ENCODE peak calls at places on chromosomes 6 and 20, in five cellular contexts. A, I, O, F and H are unnamed samples.

GRCh38 chr6:138291036-138291848 is 73.0 kb upstream of the PBOV1 start:
- DNase-seq in O (no peak), F (no peak), I (no peak), A (no peak), H (no peak)

GRCh38 chr6:132391391-132392291 is 9.6 kb downstream of the MOXD1 start:
- DNase-seq in A (peak; percentile 88), O (no peak), I (no peak), F (peak; percentile 96), H (peak; percentile 18)

GRCh38 chr6:145071836-145072235 is 663.5 kb downstream of the EPM2A start:
- DNase-seq in F (peak; percentile 93), I (no peak), O (no peak), A (no peak), H (no peak)

GRCh38 chr20:39004508-39004907 is 42.4 kb downstream of the DHX35 start:
- DNase-seq in A (no peak), I (no peak), F (no peak), O (no peak), H (no peak)

GRCh38 chr6:17927705-17928104 is 59.7 kb downstream of the KIF13A start:
- DNase-seq in F (no peak), A (no peak), I (no peak), O (no peak), H (peak; percentile 54)

GRCh38 chr6:17790486-17790885 is 83.8 kb upstream of the NUP153 start:
- DNase-seq in I (no peak), O (no peak), F (no peak), A (no peak), H (no peak)

GRCh38 chr6:35476004-35476403 is 7.8 kb downstream of the RPL10A start:
- DNase-seq in A (no peak), O (no peak), F (no peak), I (no peak), H (no peak)

GRCh38 chr6:44569931-44570385 is 182.5 kb downstream of the CDC5L start:
- DNase-seq in O (no peak), F (peak; percentile 7), I (peak; percentile 77), A (no peak), H (peak; percentile 67)

GRCh38 chr6:167948716-167949115 is 48.8 kb upstream of the KIF25 start:
- DNase-seq in O (no peak), F (no peak), A (no peak), I (no peak), H (no peak)

GRCh38 chr20:708956-709355 is 33.4 kb upstream of the SCRT2 start:
- DNase-seq in F (no peak), I (peak; percentile 4), A (peak; percentile 25), O (no peak), H (no peak)

GRCh38 chr20:711526-711925 is 35.9 kb upstream of the SCRT2 start:
- DNase-seq in O (no peak), I (no peak), F (no peak), A (peak; percentile 19), H (no peak)

GRCh38 chr20:710762-711120 is 35.1 kb upstream of the SCRT2 start:
- DNase-seq in I (no peak), O (no peak), A (no peak), F (no peak), H (no peak)

GRCh38 chr20:709421-709820 is 33.8 kb upstream of the SCRT2 start:
- DNase-seq in F (no peak), A (peak; percentile 62), I (peak; percentile 44), O (no peak), H (peak; percentile 65)

DNA sequence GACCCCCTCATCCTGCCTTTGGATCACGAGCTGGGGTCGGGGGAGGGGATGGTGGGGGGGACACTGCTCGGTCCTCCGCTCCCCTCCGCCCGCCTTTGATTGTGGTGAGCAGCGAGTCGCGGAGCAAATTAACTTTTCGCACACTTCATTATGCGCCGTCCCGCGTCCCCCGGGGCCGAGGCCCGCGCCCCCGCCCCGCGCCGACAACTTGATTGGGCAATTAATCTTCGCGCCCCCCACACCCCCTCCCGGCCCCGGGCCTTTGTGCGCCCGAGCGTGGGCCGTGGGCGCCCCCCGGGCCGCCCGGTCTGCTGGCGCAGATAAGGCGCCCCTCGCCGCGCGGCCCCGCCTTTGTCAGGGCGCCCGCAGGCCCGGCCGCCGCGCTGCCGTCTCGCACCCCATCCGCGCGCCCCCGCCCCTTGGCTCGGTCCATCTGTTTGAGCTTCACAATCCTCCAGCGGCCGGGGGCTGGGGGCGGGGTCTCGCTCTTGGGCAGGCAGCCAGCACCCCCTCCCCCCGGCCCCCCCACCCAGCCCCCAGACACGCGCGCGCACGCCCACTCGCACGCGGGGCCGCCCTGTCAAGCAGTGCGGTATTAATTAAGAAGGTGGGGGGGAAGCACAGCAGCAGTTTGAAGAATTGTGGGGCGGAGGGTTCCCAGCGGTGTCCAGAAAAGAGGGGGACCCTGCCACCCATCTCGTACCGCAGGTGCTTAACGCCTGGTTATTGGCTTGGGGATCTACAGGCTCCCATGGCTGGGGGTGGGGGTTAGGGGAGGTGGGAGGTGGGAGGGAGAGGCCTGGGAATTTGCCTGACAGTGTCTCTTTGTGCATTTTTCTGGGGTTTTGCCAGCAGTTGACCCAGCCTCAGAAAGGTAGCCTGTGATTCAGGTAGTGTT is 34.5 kb upstream of the SCRT2 start:
- DNase-seq in A (peak; percentile 32), I (peak; percentile 42), O (no peak), F (no peak), H (no peak)
- H3K4me3 ChIP-seq in A (peak overlapping the region; percentile 27), I (no peak overlapping the region), O (no peak overlapping the region), F (no peak overlapping the region), H (peak overlapping the region; percentile 55)

DNA sequence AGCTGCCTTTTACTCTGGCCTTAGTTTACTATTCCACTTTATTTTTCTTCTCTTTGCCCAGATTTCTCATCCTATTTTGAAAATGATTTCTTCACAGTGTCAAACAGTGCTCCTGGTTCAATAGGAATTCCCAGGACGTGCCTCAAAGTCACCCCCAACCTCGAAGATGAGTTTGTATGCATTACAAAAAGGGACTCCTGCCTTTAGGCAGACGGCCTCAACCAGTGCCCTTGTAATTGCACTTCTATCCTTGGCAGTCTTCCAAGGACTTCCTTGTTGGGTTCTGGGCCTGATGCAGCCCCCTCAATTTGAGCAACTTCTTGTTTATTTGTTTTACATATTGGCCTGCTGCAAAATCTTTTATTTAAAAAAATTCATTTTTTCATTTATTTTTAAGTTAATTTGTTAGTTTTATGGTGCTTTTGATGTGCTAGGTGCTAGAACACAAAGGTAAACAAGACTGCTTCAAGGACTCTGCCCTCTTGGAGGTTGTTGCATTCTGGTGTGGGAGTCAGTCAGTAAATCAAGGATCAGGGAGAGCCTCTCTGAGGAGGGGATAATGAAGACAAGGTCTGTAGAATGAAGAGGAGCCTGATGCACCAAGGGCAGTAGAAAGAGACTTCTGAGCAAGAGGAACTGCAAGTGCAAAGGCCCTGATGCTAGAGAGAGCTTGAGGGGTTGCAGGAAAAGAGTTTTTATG is 181.5 kb upstream of the LAMP5 start:
- DNase-seq in I (no peak), O (no peak), F (no peak), A (no peak), H (no peak)
- H3K4me3 ChIP-seq in I (no peak overlapping the region), O (no peak overlapping the region), F (no peak overlapping the region), A (no peak overlapping the region), H (no peak overlapping the region)

GRCh38 chr20:64038579-64039292 is 2.8 kb downstream of the C20orf204 start:
- DNase-seq in A (peak; percentile 80), I (peak; percentile 76), F (peak; percentile 67), O (peak; percentile 85), H (peak; percentile 74)
- H3K4me3 ChIP-seq in A (peak overlapping the region; percentile 52), I (peak overlapping the region; percentile 51), F (peak overlapping the region; percentile 32), O (peak overlapping the region; percentile 66), H (peak overlapping the region; percentile 69)

GRCh38 chr6:41546475-41546865 is 289 bp downstream of the FOXP4 start:
- DNase-seq in I (no peak), A (no peak), F (no peak), O (no peak), H (no peak)
- H3K4me3 ChIP-seq in I (peak overlapping the region; percentile 97), A (peak overlapping the region; percentile 94), F (peak overlapping the region; percentile 93), O (peak overlapping the region; percentile 97), H (peak overlapping the region; percentile 91)

DNA sequence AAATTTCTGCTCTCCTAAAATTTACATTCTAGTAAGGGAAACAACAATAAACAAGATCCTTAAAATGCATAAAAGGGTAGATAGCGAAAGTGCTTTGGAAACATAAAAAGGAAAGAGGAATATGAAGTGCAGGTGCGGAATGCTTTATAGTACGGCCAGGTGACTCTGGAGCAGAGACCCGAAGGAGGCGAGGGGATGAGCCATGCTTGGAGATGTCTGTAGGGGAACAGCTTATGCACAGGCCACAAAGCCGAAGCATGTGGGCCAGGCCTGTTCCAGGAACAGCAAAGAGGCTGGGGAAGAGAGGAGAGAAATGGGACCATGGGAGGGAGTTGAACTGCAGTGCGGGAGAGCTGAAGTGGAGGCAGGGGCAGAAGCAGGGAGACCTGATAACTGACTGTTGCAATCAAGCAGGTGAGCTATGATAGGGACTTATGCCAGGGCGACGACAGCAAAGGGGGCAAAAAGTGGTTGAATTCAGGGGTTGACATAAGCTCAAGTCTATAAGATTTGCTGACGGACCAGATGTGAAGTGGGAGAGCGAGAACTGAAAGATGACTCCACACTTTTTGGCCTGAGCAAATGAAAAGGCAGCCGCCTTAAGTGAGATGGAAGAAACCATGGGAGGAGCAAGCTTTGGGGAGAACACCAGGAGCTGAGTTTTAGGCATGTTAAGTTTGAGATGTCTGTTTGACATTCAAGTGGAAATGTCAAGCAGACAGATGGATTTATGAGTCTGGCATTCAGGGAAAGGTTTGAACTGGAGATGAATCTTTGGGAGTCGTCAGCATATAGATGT is 83.1 kb downstream of the CNBD2 start:
- DNase-seq in A (no peak), O (no peak), F (no peak), I (no peak), H (no peak)
- H3K4me3 ChIP-seq in A (peak overlapping the region; percentile 97), O (peak overlapping the region; percentile 73), F (peak overlapping the region; percentile 88), I (peak overlapping the region; percentile 88), H (peak overlapping the region; percentile 100)

DNA sequence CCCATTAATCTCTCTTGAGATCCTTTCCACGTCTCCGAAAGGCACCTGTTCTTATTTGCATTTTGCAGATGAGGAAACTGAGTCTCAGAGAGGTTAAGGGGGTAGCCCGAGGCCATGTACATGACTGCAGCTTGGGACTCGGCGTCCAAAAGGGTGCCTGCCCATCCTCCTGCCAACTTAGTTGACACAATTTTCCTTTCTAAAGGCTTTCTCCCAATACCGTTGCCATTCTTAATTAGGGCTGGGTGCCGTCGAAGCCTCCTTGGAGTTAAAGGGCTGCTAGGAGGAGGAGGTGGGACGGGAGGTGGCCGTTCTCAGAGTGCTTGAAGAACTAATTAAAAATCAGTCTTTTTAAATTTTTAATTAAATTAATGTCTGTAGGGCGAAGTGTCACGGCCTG is 546 bp upstream of the PSMG4 start:
- DNase-seq in O (no peak), I (no peak), F (no peak), A (no peak), H (no peak)
- H3K4me3 ChIP-seq in O (peak overlapping the region; percentile 88), I (peak overlapping the region; percentile 98), F (peak overlapping the region; percentile 46), A (peak overlapping the region; percentile 99), H (peak overlapping the region; percentile 93)

DNA sequence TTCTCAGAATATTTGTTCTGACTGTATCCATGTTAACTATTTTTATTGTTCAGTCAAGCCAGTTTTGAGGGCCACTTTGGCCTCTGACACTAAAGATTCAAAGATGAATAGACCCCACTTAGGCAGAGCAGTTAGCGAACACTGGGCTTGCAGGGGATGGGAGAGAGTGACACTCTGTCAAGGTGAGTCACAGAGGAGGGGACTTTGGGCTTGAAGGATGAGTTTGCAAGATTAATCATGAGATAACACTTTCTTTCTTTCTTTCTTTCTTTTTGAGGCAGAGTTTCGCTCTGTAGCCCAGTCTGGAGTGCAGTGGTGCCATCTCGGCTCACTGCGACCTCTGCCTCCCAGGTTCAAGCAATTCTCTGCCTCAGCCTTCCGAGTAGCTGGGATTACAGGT is 46.4 kb downstream of the SPATA2 start:
- DNase-seq in F (no peak), I (no peak), O (no peak), A (no peak), H (no peak)
- H3K4me3 ChIP-seq in F (no peak overlapping the region), I (no peak overlapping the region), O (no peak overlapping the region), A (no peak overlapping the region), H (no peak overlapping the region)

GRCh38 chr6:33430334-33430733 is 10.5 kb downstream of the SYNGAP1 start:
- DNase-seq in O (no peak), I (no peak), F (no peak), A (no peak), H (no peak)
- H3K4me3 ChIP-seq in O (no peak overlapping the region), I (no peak overlapping the region), F (no peak overlapping the region), A (no peak overlapping the region), H (no peak overlapping the region)